ENCODE peak calls at places on chromosomes 7 and 10, in ten cellular contexts. M is neural progenitor cell, L is left ventricle myocardium inferior, H is breast epithelium, O is heart left ventricle, K is PC-3, U is pancreas, E is transverse colon, Q is upper lobe of right lung, P is WERI-Rb-1. X is an unnamed sample. For H3K36me3, the result is how much of the 10 kb centered on the place peaks cover.

GRCh38 chr10:1404236-1404952 is 332.9 kb downstream of the ADARB2 start:
- DNase-seq in M (no peak), L (no peak), H (no peak), O (no peak), K (no peak), U (no peak), E (no peak), Q (no peak), P (no peak), X (no peak)

GRCh38 chr7:151790095-151790825 is 86.7 kb downstream of the PRKAG2 start:
- DNase-seq in M (no peak), L (no peak), H (no peak), O (no peak), K (no peak), U (no peak), E (no peak), Q (peak), P (no peak), X (no peak)

GRCh38 chr7:91656486-91657237 is 223.8 kb downstream of the MTERF1 start:
- DNase-seq in M (no peak), L (no peak), H (no peak), O (no peak), K (no peak), U (no peak), E (no peak), Q (no peak), P (peak), X (no peak)

GRCh38 chr7:157690058-157690832 is 353.4 kb downstream of the DNAJB6 start:
- DNase-seq in M (peak), L (no peak), H (no peak), O (no peak), K (no peak), U (no peak), E (no peak), Q (peak), P (peak), X (no peak)

GRCh38 chr10:125165584-125166340 is 5.4 kb upstream of the CTBP2 start:
- DNase-seq in M (peak), L (no peak), H (peak), O (no peak), K (no peak), U (no peak), E (no peak), Q (no peak), P (no peak), X (no peak)

GRCh38 chr10:124210263-124210662 is 116.9 kb upstream of the CHST15 start:
- DNase-seq in M (no peak), L (no peak), H (no peak), O (no peak), K (no peak), U (no peak), E (no peak), Q (no peak), P (no peak), X (no peak)

GRCh38 chr7:90568213-90568612 is 27.9 kb upstream of the CDK14 start:
- DNase-seq in M (no peak), L (no peak), H (no peak), O (no peak), K (no peak), U (no peak), E (no peak), Q (no peak), P (no peak), X (no peak)

GRCh38 chr7:132116369-132116768 is 459.9 kb downstream of the PLXNA4 start:
- DNase-seq in M (no peak), L (no peak), H (no peak), O (no peak), K (peak), U (no peak), E (no peak), Q (no peak), P (no peak), X (no peak)

GRCh38 chr10:122089343-122090015 is 100.5 kb downstream of the TACC2 start:
- DNase-seq in M (no peak), L (no peak), H (no peak), O (no peak), K (peak), U (no peak), E (no peak), Q (no peak), P (no peak), X (no peak)

GRCh38 chr10:43912469-43912868 is 263.8 kb upstream of the ZNF32 start:
- DNase-seq in M (no peak), L (no peak), H (no peak), O (no peak), K (no peak), U (no peak), E (no peak), Q (no peak), P (no peak), X (no peak)

GRCh38 chr10:7763929-7764328 is 23.9 kb downstream of the KIN start:
- DNase-seq in M (no peak), L (no peak), H (no peak), O (no peak), K (no peak), U (no peak), E (no peak), Q (no peak), P (no peak), X (no peak)

GRCh38 chr7:157753713-157754415 is 417.1 kb downstream of the DNAJB6 start:
- DNase-seq in M (no peak), L (no peak), H (no peak), O (no peak), K (no peak), U (no peak), E (no peak), Q (no peak), P (no peak), X (no peak)

GRCh38 chr7:94258856-94259255 is 135.8 kb upstream of the COL1A2 start:
- DNase-seq in M (peak), L (no peak), H (no peak), O (no peak), K (no peak), U (no peak), E (no peak), Q (no peak), P (peak), X (no peak)

GRCh38 chr10:132149261-132149660 is 37.5 kb upstream of the DPYSL4 start:
- DNase-seq in M (no peak), L (peak), H (no peak), O (no peak), K (no peak), U (no peak), E (no peak), Q (no peak), P (no peak), X (no peak)

GRCh38 chr7:47896809-47897423 is 51.4 kb downstream of the PKD1L1 start:
- DNase-seq in M (peak), L (no peak), H (no peak), O (no peak), K (no peak), U (no peak), E (no peak), Q (no peak), P (peak), X (no peak)

GRCh38 chr10:80596391-80597257 is 58.9 kb downstream of the SH2D4B start:
- DNase-seq in M (peak), L (no peak), H (no peak), O (peak), K (peak), U (no peak), E (peak), Q (no peak), P (peak), X (no peak)

GRCh38 chr10:122192142-122192541 is 79.0 kb upstream of the BTBD16 start:
- DNase-seq in M (peak), L (no peak), H (no peak), O (peak), K (no peak), U (no peak), E (no peak), Q (no peak), P (no peak), X (no peak)

GRCh38 chr10:443459-443858 is 246.0 kb downstream of the DIP2C start:
- DNase-seq in M (no peak), L (no peak), H (no peak), O (no peak), K (no peak), U (no peak), E (no peak), Q (no peak), P (no peak), X (no peak)

GRCh38 chr10:78309536-78310237 is 276.0 kb downstream of the RPS24 start:
- DNase-seq in M (no peak), L (no peak), H (no peak), O (no peak), K (no peak), U (no peak), E (no peak), Q (no peak), P (no peak), X (no peak)

GRCh38 chr7:1437155-1437880 is 22.0 kb downstream of the MICALL2 start:
- DNase-seq in M (no peak), L (no peak), H (no peak), O (no peak), K (no peak), U (peak), E (no peak), Q (no peak), P (no peak), X (no peak)

GRCh38 chr7:130491841-130492518 is at the start of gene MEST:
- DNase-seq in M (peak), L (no peak), H (no peak), O (no peak), K (no peak), U (peak), E (no peak), Q (peak), P (no peak), X (no peak)

GRCh38 chr10:25176421-25176968 is 1.7 kb downstream of the GPR158 start:
- DNase-seq in M (peak), L (no peak), H (no peak), O (no peak), K (no peak), U (peak), E (no peak), Q (no peak), P (peak), X (no peak)

GRCh38 chr10:77405771-77406241 is 231.8 kb downstream of the KCNMA1 start:
- DNase-seq in M (peak), L (peak), H (peak), O (peak), K (peak), U (peak), E (peak), Q (peak), P (peak), X (peak)

GRCh38 chr7:36287371-36288241 is 102.1 kb upstream of the ANLN start:
- DNase-seq in M (no peak), L (no peak), H (no peak), O (no peak), K (peak), U (no peak), E (no peak), Q (no peak), P (no peak), X (no peak)

GRCh38 chr10:22554481-22555182 is 159.7 kb downstream of the PIP4K2A start:
- DNase-seq in M (peak), L (peak), H (peak), O (peak), K (no peak), U (peak), E (peak), Q (peak), P (no peak), X (peak)

GRCh38 chr7:24910551-24911212 is 69.3 kb downstream of the OSBPL3 start:
- DNase-seq in M (no peak), L (no peak), H (no peak), O (no peak), K (no peak), U (no peak), E (no peak), Q (no peak), P (no peak), X (no peak)

GRCh38 chr10:113562108-113562507 is 9.3 kb downstream of the HABP2 start:
- DNase-seq in M (no peak), L (no peak), H (no peak), O (no peak), K (no peak), U (no peak), E (no peak), Q (no peak), P (no peak), X (no peak)

GRCh38 chr7:1457059-1457948 is 2.0 kb downstream of the MICALL2 start:
- DNase-seq in M (no peak), L (no peak), H (no peak), O (no peak), K (no peak), U (no peak), E (no peak), Q (no peak), P (no peak), X (no peak)

GRCh38 chr7:87128883-87129282 is 23.4 kb upstream of the DMTF1 start:
- DNase-seq in M (peak), L (no peak), H (no peak), O (no peak), K (no peak), U (no peak), E (no peak), Q (no peak), P (peak), X (no peak)
- H3K4me3 ChIP-seq in M (peak), L (no peak), H (no peak), O (no peak), K (no peak), U (no peak), E (no peak), Q (no peak), P (no peak), X (no peak)

GRCh38 chr10:99845837-99846382 is 63.5 kb downstream of the ABCC2 start:
- DNase-seq in M (peak), L (peak), H (peak), O (peak), K (peak), U (peak), E (peak), Q (no peak), P (peak), X (peak)
- TF ChIP-seq CTCF in M (peak), L (peak), H (peak), O (peak), K (peak), U (peak), E (peak), Q (peak), P (peak), X (peak)

GRCh38 chr10:13657184-13657680 is 70.5 kb downstream of the PRPF18 start:
- DNase-seq in M (no peak), L (no peak), H (no peak), O (no peak), K (no peak), U (peak), E (no peak), Q (no peak), P (no peak), X (no peak)

GRCh38 chr10:13658864-13659685 is 72.3 kb downstream of the PRPF18 start:
- DNase-seq in M (no peak), L (peak), H (no peak), O (peak), K (no peak), U (no peak), E (no peak), Q (no peak), P (no peak), X (no peak)

GRCh38 chr10:13656337-13657183 is 69.8 kb downstream of the PRPF18 start:
- DNase-seq in M (no peak), L (no peak), H (no peak), O (no peak), K (no peak), U (peak), E (no peak), Q (no peak), P (no peak), X (no peak)

GRCh38 chr10:13659887-13660544 is 73.3 kb downstream of the PRPF18 start:
- DNase-seq in M (peak), L (peak), H (peak), O (peak), K (peak), U (peak), E (peak), Q (peak), P (peak), X (no peak)

GRCh38 chr10:13658256-13658655 is 71.5 kb downstream of the PRPF18 start:
- DNase-seq in M (no peak), L (no peak), H (no peak), O (no peak), K (no peak), U (no peak), E (no peak), Q (no peak), P (no peak), X (no peak)
- H3K36me3 ChIP-seq in M (under half), L (half or more), H (under half), O (under half), K (under half), U (under half), E (under half), Q (under half), P (under half), X (under half)

DNA sequence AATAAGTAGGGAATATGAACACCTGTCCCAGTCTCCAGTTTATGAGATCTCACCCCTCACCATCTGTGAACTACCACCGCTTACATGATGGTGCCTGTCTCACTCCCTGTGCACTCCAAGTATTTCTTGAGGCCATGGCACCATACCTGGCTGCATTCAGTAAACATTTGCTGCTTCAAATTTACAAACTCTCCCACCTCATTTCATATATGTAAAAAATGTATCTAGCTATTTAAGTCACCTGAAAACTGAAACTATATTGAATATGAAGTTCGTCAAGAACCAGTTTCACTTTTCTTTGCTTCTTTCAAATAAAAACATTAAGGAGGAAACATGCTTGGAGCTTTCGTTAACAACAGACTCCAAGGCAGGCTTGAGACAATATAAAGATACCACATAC is 92.2 kb downstream of the ZFAND4 start:
- DNase-seq in M (no peak), L (no peak), H (no peak), O (no peak), K (no peak), U (no peak), E (no peak), Q (no peak), P (no peak), X (no peak)
- H3K4me3 ChIP-seq in M (no peak), L (peak), H (no peak), O (peak), K (no peak), U (peak), E (no peak), Q (peak), P (no peak), X (peak)

DNA sequence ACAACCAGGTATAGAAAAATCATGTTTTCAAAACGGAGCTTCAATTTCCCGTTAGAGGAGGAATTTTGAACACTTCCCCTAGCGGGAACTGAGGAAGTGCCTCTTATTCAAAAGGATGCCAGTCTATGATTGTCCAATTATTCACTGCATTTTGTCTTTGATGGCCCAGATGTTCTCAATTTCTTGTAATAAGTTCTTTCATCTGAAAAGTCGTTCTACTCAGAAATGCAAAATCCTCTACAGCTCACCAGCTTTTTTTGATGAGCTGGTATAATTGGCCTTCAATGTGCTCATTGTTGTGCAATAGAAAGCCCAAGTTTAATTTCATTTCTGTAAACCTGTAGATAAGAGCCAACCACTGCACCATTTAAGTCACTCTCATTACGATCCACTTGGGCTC is 978.8 kb upstream of the AUTS2 start:
- DNase-seq in M (no peak), L (no peak), H (no peak), O (no peak), K (no peak), U (no peak), E (no peak), Q (no peak), P (no peak), X (no peak)
- TF ChIP-seq CTCF in M (no peak), L (no peak), H (no peak), O (no peak), K (no peak), U (no peak), E (no peak), Q (no peak), P (no peak), X (no peak)

DNA sequence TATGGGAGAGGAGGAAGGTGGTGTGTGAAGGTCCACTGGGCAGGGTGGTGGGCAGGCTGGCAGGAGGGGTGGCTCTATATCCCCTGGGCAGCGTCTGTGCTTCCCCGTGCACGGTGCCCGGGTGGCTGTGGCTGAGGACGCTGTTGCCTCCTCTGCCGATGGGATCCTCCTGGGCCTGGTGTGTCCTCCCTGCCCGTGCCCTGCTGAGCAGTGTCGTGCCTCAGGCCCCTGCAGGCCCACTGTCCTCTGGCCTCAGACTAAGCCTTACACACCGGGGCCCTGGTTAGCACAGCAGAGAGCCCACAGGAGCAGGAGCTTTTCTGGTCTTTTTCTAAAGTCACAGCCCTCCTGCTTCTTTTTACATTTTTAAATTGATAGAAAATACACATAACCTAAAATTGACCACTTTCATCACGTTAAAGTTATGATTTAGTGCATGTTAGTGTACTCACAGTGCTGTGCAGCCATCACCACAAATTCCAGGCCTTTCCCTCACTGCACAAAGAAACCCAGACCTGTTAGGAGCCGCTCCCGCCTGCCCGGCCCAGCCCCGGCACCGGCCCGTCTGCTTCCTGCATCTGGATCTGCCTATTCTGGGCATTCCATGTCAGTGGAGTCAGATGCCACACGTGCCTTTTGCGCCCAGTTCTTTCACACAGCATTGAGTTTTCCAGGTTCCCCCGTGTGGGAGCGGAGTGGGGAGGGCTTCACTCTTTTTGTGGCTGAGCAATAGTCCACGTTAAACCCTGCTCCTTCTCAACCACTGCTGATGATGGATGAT is 19.4 kb downstream of the PFKFB3 start:
- DNase-seq in M (no peak), L (no peak), H (no peak), O (no peak), K (no peak), U (no peak), E (no peak), Q (no peak), P (no peak), X (no peak)
- H3K36me3 ChIP-seq in M (under half), L (half or more), H (under half), O (under half), K (under half), U (under half), E (half or more), Q (half or more), P (under half), X (half or more)

GRCh38 chr7:37916017-37916672 is 472 bp downstream of the SFRP4 start:
- DNase-seq in M (peak), L (peak), H (no peak), O (peak), K (no peak), U (peak), E (peak), Q (peak), P (peak), X (no peak)
- H3K4me3 ChIP-seq in M (peak), L (peak), H (peak), O (peak), K (peak), U (peak), E (peak), Q (peak), P (peak), X (peak)